ENCODE peak calls at places on chromosome 14, in five cellular contexts. J, H, P, W and X are unnamed samples.

GRCh38 chr14:98345186-98345585 is 926.8 kb downstream of the BCL11B start:
- DNase-seq in J (no peak), H (no peak), P (no peak), W (peak), X (no peak)

GRCh38 chr14:101006008-101006407 is 102.5 kb upstream of the RTL1 start:
- DNase-seq in W (no peak), P (no peak), H (no peak), J (no peak), X (no peak)

GRCh38 chr14:68468437-68469207 is 324.2 kb downstream of the ZFP36L1 start:
- DNase-seq in W (peak), P (no peak), J (peak), H (peak), X (no peak)

GRCh38 chr14:102749833-102750775 is 27.1 kb upstream of the TRAF3 start:
- DNase-seq in J (no peak), W (no peak), P (no peak), H (no peak), X (no peak)

GRCh38 chr14:69547701-69548348 is 26.8 kb downstream of the CCDC177 start:
- DNase-seq in P (no peak), J (no peak), W (no peak), H (no peak), X (no peak)

GRCh38 chr14:69153848-69154208 is 909 bp upstream of the DCAF5 start:
- DNase-seq in H (no peak), W (no peak), J (no peak), P (no peak), X (no peak)

GRCh38 chr14:101473045-101473729 is 88.1 kb upstream of the DIO3 start:
- DNase-seq in J (no peak), H (peak), W (no peak), P (no peak), X (no peak)

GRCh38 chr14:21350539-21350938 is 33.3 kb downstream of the SUPT16H start:
- DNase-seq in J (no peak), W (no peak), H (no peak), P (no peak), X (no peak)

GRCh38 chr14:69008411-69008810 is 29.3 kb upstream of the ACTN1 start:
- DNase-seq in H (no peak), W (no peak), J (no peak), P (no peak), X (no peak)

GRCh38 chr14:24418492-24418873 is 11.0 kb downstream of the CBLN3 start:
- DNase-seq in J (peak), W (no peak), P (no peak), H (peak), X (no peak)

GRCh38 chr14:102370305-102370809 is 7.6 kb downstream of the TECPR2 start:
- DNase-seq in P (no peak), H (no peak), W (no peak), J (no peak), X (no peak)

GRCh38 chr14:105945891-105946290 is 419.5 kb downstream of the TMEM121 start:
- DNase-seq in H (no peak), P (no peak), J (peak), W (no peak), X (no peak)

GRCh38 chr14:87043667-87044200 is 949.2 kb downstream of the GALC start:
- DNase-seq in J (no peak), P (no peak), W (no peak), H (no peak), X (no peak)
- TF ChIP-seq CTCF in J (no peak), P (no peak), W (no peak), H (no peak), X (no peak)

GRCh38 chr14:65412881-65413738 is 580 bp downstream of the FUT8 start:
- DNase-seq in H (peak), P (no peak), W (peak), J (peak), X (peak)
- TF ChIP-seq CTCF in H (no peak), P (no peak), W (no peak), J (no peak), X (no peak)

GRCh38 chr14:64994540-64994939 is 7.8 kb downstream of the FNTB start:
- DNase-seq in H (no peak), W (no peak), J (no peak), P (no peak), X (no peak)
- TF ChIP-seq CTCF in H (no peak), W (no peak), J (no peak), P (no peak), X (no peak)

GRCh38 chr14:75142494-75142893 is 15.6 kb upstream of the NEK9 start:
- DNase-seq in J (no peak), P (no peak), H (no peak), W (no peak), X (no peak)

GRCh38 chr14:75140620-75141019 is 13.8 kb upstream of the NEK9 start:
- DNase-seq in W (no peak), P (no peak), J (no peak), H (no peak), X (no peak)

GRCh38 chr14:75141062-75141461 is 14.2 kb upstream of the NEK9 start:
- DNase-seq in P (no peak), W (no peak), J (no peak), H (no peak), X (no peak)

GRCh38 chr14:75143761-75144527 is 17.1 kb upstream of the NEK9 start:
- DNase-seq in J (no peak), H (no peak), W (no peak), P (no peak), X (no peak)

DNA sequence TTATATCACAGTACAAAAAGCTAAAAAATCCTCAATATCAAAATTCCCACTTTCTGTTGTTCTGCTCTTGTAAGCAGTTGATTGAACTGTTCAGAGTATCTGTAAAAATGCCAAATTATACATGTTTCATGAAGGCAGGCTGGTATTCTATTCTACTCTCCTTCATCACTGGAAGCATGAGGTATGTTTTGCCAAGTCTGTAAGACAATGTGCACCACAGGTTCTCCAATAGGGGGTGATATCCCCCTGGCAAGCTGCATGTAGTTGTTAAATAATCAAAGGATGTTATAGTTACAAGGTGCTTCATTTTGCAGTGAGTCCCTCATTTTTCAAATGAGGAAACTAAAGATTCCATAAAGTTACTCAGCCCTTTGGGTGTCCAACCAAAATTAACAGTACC is 15.1 kb upstream of the NEK9 start:
- DNase-seq in J (peak), P (no peak), W (no peak), H (no peak), X (no peak)
- TF ChIP-seq CTCF in J (no peak), P (peak), W (no peak), H (peak), X (peak)

DNA sequence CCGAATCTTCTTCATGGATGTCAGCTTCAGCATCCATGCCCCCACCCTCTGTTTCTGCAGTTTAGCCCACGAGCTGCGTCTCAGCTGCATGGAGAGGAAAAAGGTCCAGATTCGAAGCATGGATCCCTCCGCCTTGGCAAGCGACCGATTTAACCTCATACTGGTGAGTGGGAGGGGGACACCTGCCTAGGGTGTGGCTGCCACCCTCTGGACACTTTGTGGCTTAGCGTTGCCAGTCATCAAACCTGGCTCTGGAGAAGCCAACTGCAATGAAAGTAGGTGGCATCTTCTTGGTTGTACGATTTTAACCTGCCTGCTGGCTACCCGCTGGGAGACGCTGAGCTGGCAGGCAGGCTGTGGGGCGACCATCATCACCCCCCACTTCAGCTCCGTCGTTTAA is 16.7 kb downstream of the DCAF4 start:
- DNase-seq in H (no peak), P (no peak), W (no peak), J (no peak), X (no peak)
- TF ChIP-seq CTCF in H (no peak), P (no peak), W (no peak), J (no peak), X (no peak)

DNA sequence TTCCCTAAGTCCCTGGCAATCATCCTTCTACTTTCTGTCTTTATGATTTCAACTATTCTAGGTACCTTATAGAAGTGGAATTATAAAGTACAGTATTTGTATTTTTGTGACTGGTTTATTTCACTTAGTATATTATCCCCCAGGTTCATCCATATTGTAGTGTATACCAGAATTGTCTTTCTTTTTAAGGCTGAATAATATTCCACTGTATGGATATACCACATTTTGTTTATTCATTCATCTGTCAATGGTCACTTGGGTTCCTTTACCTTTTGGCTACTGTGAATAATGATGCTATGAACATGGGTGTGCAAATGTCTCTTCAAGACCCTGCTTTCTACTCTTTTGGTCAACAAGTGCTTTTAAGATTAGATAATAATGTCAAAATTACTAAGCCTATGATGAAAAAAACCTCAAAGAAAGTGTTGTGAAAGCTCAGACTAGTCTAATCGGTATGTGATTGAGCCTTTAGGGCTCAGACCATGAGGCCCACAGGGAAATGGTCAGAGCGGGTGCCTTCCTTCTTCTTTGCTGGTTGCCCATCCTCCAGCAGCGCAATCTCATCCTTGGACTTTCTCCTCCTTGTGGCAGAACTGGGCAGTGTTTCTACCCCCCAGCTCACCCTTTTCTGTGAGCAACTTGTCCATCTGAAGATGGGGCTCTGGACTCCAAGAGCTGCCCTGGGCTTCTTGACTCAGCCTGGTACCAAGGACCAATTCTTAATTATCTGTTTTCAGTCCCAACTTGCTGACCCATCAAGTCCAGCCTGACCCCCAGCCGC is 105.4 kb downstream of the TTC8 start:
- DNase-seq in H (no peak), P (no peak), J (no peak), W (no peak), X (no peak)
- TF ChIP-seq CTCF in H (no peak), P (peak), J (no peak), W (no peak), X (peak)

GRCh38 chr14:54493293-54493692 is 4.5 kb upstream of the GMFB start:
- DNase-seq in P (no peak), W (no peak), H (no peak), J (no peak), X (no peak)
- TF ChIP-seq CTCF in P (no peak), W (no peak), H (no peak), J (no peak), X (no peak)

GRCh38 chr14:94640721-94641631 is 28.8 kb downstream of the SERPINA3 start:
- DNase-seq in P (no peak), H (peak), J (peak), W (peak), X (no peak)

GRCh38 chr14:94636744-94637412 is 24.7 kb downstream of the SERPINA3 start:
- DNase-seq in J (peak), W (no peak), P (no peak), H (no peak), X (no peak)

GRCh38 chr14:94641632-94641955 is 29.4 kb downstream of the SERPINA3 start:
- DNase-seq in J (no peak), P (no peak), H (no peak), W (no peak), X (no peak)

GRCh38 chr14:94638330-94638729 is 26.1 kb downstream of the SERPINA3 start:
- DNase-seq in W (no peak), H (no peak), J (no peak), P (no peak), X (no peak)

GRCh38 chr14:94638961-94639817 is 27.0 kb downstream of the SERPINA3 start:
- DNase-seq in W (no peak), J (no peak), H (no peak), P (no peak), X (no peak)
- TF ChIP-seq CTCF in W (no peak), J (no peak), H (no peak), P (no peak), X (no peak)